ENCODE peak calls at places on chromosomes 16 and 17, in four cellular contexts. One of them, this sample, is unnamed. For H3K4me1, the result is how much of the 10 kb centered on the place peaks cover.

GRCh38 chr16:71626858-71627213 is 852 bp downstream of the MARVELD3 start:
- DNase-seq in IMR-90: no peak
- DNase-seq in neural progenitor cell: peak
- DNase-seq in H1: no peak
- DNase-seq in this sample: peak

GRCh38 chr17:56593741-56594527 is 435 bp downstream of the NOG start:
- DNase-seq in IMR-90: peak
- DNase-seq in neural progenitor cell: peak
- DNase-seq in H1: no peak
- DNase-seq in this sample: peak

GRCh38 chr16:30355144-30355953 is at the start of gene CD2BP2:
- DNase-seq in IMR-90: peak
- DNase-seq in neural progenitor cell: peak
- DNase-seq in H1: peak
- DNase-seq in this sample: peak

GRCh38 chr16:2335286-2335895 is 5.1 kb downstream of the ABCA3 start:
- DNase-seq in IMR-90: no peak
- DNase-seq in neural progenitor cell: no peak
- DNase-seq in H1: no peak
- DNase-seq in this sample: peak

GRCh38 chr16:84548971-84549844 is 44.7 kb upstream of the MEAK7 start:
- DNase-seq in IMR-90: no peak
- DNase-seq in neural progenitor cell: no peak
- DNase-seq in H1: no peak
- DNase-seq in this sample: no peak

GRCh38 chr17:35684046-35684802 is 47.2 kb upstream of the RASL10B start:
- DNase-seq in IMR-90: peak
- DNase-seq in neural progenitor cell: peak
- DNase-seq in H1: peak
- DNase-seq in this sample: no peak

GRCh38 chr17:13544292-13544691 is 57.4 kb downstream of the HS3ST3A1 start:
- DNase-seq in IMR-90: peak
- DNase-seq in neural progenitor cell: no peak
- DNase-seq in H1: peak
- DNase-seq in this sample: no peak

GRCh38 chr17:63399856-63400255 is 46.2 kb downstream of the CYB561 start:
- DNase-seq in IMR-90: peak
- DNase-seq in neural progenitor cell: peak
- DNase-seq in H1: no peak
- DNase-seq in this sample: peak

GRCh38 chr16:705748-706188 is at the start of gene FBXL16:
- DNase-seq in IMR-90: no peak
- DNase-seq in neural progenitor cell: peak
- DNase-seq in H1: no peak
- DNase-seq in this sample: no peak

GRCh38 chr16:27109666-27110523 is 43.2 kb downstream of the C16orf82 start:
- DNase-seq in IMR-90: peak
- DNase-seq in neural progenitor cell: peak
- DNase-seq in H1: peak
- DNase-seq in this sample: peak
- H3K9ac ChIP-seq in IMR-90: peak
- H3K9ac ChIP-seq in neural progenitor cell: no peak
- H3K9ac ChIP-seq in H1: no peak
- H3K9ac ChIP-seq in this sample: peak

GRCh38 chr17:40598928-40599627 is 33.8 kb upstream of the CCR7 start:
- DNase-seq in IMR-90: peak
- DNase-seq in neural progenitor cell: no peak
- DNase-seq in H1: no peak
- DNase-seq in this sample: no peak

GRCh38 chr17:40598021-40598927 is 33.0 kb upstream of the CCR7 start:
- DNase-seq in IMR-90: no peak
- DNase-seq in neural progenitor cell: no peak
- DNase-seq in H1: no peak
- DNase-seq in this sample: no peak

GRCh38 chr17:40602445-40603443 is 37.5 kb upstream of the CCR7 start:
- DNase-seq in IMR-90: no peak
- DNase-seq in neural progenitor cell: no peak
- DNase-seq in H1: no peak
- DNase-seq in this sample: no peak

GRCh38 chr17:40597168-40598020 is 32.1 kb upstream of the CCR7 start:
- DNase-seq in IMR-90: no peak
- DNase-seq in neural progenitor cell: no peak
- DNase-seq in H1: no peak
- DNase-seq in this sample: no peak

GRCh38 chr17:40600486-40601046 is 35.3 kb upstream of the CCR7 start:
- DNase-seq in IMR-90: no peak
- DNase-seq in neural progenitor cell: no peak
- DNase-seq in H1: no peak
- DNase-seq in this sample: no peak
- H3K4me1 ChIP-seq in IMR-90: under half
- H3K4me1 ChIP-seq in neural progenitor cell: under half
- H3K4me1 ChIP-seq in H1: under half
- H3K4me1 ChIP-seq in this sample: under half

GRCh38 chr17:70270554-70270953 is 101.2 kb downstream of the KCNJ2 start:
- DNase-seq in IMR-90: no peak
- DNase-seq in neural progenitor cell: no peak
- DNase-seq in H1: no peak
- DNase-seq in this sample: no peak
- TF ChIP-seq CTCF in IMR-90: no peak
- TF ChIP-seq CTCF in neural progenitor cell: no peak
- TF ChIP-seq CTCF in H1: no peak
- TF ChIP-seq CTCF in this sample: no peak

GRCh38 chr17:31528291-31528874 is 136.9 kb downstream of the RAB11FIP4 start:
- DNase-seq in IMR-90: no peak
- DNase-seq in neural progenitor cell: no peak
- DNase-seq in H1: no peak
- DNase-seq in this sample: no peak

GRCh38 chr17:31523862-31524730 is 132.6 kb downstream of the RAB11FIP4 start:
- DNase-seq in IMR-90: no peak
- DNase-seq in neural progenitor cell: no peak
- DNase-seq in H1: no peak
- DNase-seq in this sample: no peak

GRCh38 chr17:31524926-31525800 is 133.7 kb downstream of the RAB11FIP4 start:
- DNase-seq in IMR-90: peak
- DNase-seq in neural progenitor cell: peak
- DNase-seq in H1: peak
- DNase-seq in this sample: peak

GRCh38 chr17:31527606-31528005 is 136.1 kb downstream of the RAB11FIP4 start:
- DNase-seq in IMR-90: peak
- DNase-seq in neural progenitor cell: no peak
- DNase-seq in H1: no peak
- DNase-seq in this sample: no peak

GRCh38 chr17:31525801-31526549 is 134.5 kb downstream of the RAB11FIP4 start:
- DNase-seq in IMR-90: no peak
- DNase-seq in neural progenitor cell: peak
- DNase-seq in H1: no peak
- DNase-seq in this sample: no peak
- H3K9ac ChIP-seq in IMR-90: no peak
- H3K9ac ChIP-seq in neural progenitor cell: no peak
- H3K9ac ChIP-seq in H1: no peak
- H3K9ac ChIP-seq in this sample: peak

GRCh38 chr16:4613636-4614570 is 785 bp downstream of the UBALD1 start:
- DNase-seq in IMR-90: peak
- DNase-seq in neural progenitor cell: peak
- DNase-seq in H1: no peak
- DNase-seq in this sample: no peak
- H3K4me1 ChIP-seq in IMR-90: under half
- H3K4me1 ChIP-seq in neural progenitor cell: under half
- H3K4me1 ChIP-seq in H1: under half
- H3K4me1 ChIP-seq in this sample: under half

DNA sequence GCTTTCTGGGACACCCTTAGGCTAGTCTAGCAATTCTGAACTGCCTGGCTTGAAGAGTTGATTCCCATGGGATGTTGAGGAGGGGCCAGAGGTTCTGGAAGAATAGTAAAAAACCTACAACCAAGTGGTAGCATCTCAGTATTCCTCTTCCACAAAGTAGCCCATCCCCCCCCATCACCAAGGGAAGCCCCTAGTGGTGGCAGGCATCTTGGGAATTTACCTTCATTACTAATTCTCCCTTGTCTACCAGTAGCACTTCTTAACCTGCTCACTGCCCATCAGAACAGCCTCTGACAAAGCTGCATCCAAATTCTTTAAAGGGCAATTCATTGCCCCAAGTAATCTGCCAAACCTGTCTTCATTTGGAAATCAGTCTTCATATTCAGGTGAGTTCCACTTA is 12.8 kb upstream of the RAB11FIP4 start:
- DNase-seq in IMR-90: no peak
- DNase-seq in neural progenitor cell: peak
- DNase-seq in H1: no peak
- DNase-seq in this sample: no peak
- TF ChIP-seq CTCF in IMR-90: no peak
- TF ChIP-seq CTCF in neural progenitor cell: peak
- TF ChIP-seq CTCF in H1: peak
- TF ChIP-seq CTCF in this sample: no peak

GRCh38 chr17:7383371-7383741 is 2.5 kb downstream of the TNK1 start:
- DNase-seq in IMR-90: no peak
- DNase-seq in neural progenitor cell: no peak
- DNase-seq in H1: no peak
- DNase-seq in this sample: no peak
- H3K9ac ChIP-seq in IMR-90: no peak
- H3K9ac ChIP-seq in neural progenitor cell: no peak
- H3K9ac ChIP-seq in H1: no peak
- H3K9ac ChIP-seq in this sample: peak